ENCODE peak calls at places on chromosomes 6 and 20, in six cellular contexts. Q is LoVo, I is small intestine, V is GM12892, D is erythroblast, K is midbrain. S is an unnamed sample.

GRCh38 chr20:61301995-61302525 is 50.0 kb downstream of the CDH4 start:
- DNase-seq in Q (no peak), D (no peak), V (no peak), I (no peak), K (no peak), S (no peak)

GRCh38 chr20:63071541-63072181 is 64.9 kb upstream of the BHLHE23 start:
- DNase-seq in I (no peak), D (peak), Q (no peak), K (no peak), V (no peak), S (peak)

GRCh38 chr20:58854638-58855471 is 2.3 kb downstream of the GNAS start:
- DNase-seq in I (no peak), K (no peak), V (no peak), Q (no peak), D (no peak), S (no peak)

GRCh38 chr6:115468272-115469005 is 592.3 kb downstream of the FRK start:
- DNase-seq in D (no peak), Q (no peak), V (no peak), I (no peak), K (no peak), S (no peak)

GRCh38 chr20:52168116-52168515 is 23.5 kb downstream of the ZFP64 start:
- DNase-seq in I (no peak), Q (no peak), V (no peak), K (no peak), D (no peak), S (no peak)

GRCh38 chr6:5540375-5540774 is 279.1 kb downstream of the FARS2 start:
- DNase-seq in I (no peak), V (no peak), D (no peak), Q (no peak), K (no peak), S (no peak)

GRCh38 chr6:74735304-74735703 is 470.5 kb downstream of the COL12A1 start:
- DNase-seq in I (no peak), V (no peak), Q (no peak), K (no peak), D (no peak), S (no peak)

GRCh38 chr6:17354700-17355403 is 38.5 kb upstream of the CAP2 start:
- DNase-seq in D (no peak), V (no peak), I (peak), Q (peak), K (no peak), S (no peak)

GRCh38 chr6:167930300-167930699 is 67.2 kb upstream of the KIF25 start:
- DNase-seq in D (no peak), I (no peak), V (no peak), Q (peak), K (no peak), S (no peak)

GRCh38 chr20:1178103-1178502 is 6.7 kb downstream of the TMEM74B start:
- DNase-seq in I (no peak), V (no peak), Q (no peak), D (no peak), K (no peak), S (no peak)

GRCh38 chr20:16479666-16480065 is 93.6 kb downstream of the KIF16B start:
- DNase-seq in I (no peak), D (no peak), V (no peak), Q (no peak), K (no peak), S (no peak)

GRCh38 chr6:26126394-26127221 is 39.4 kb downstream of the HFE start:
- DNase-seq in I (peak), D (no peak), Q (no peak), V (no peak), K (no peak), S (no peak)

GRCh38 chr6:78611886-78612480 is 255.4 kb upstream of the IRAK1BP1 start:
- DNase-seq in V (no peak), D (peak), Q (peak), I (no peak), K (no peak), S (no peak)

GRCh38 chr6:12892201-12892600 is 175.6 kb downstream of the PHACTR1 start:
- DNase-seq in V (no peak), D (no peak), I (no peak), Q (no peak), K (no peak), S (no peak)

GRCh38 chr6:73739097-73739496 is 43.1 kb downstream of the CD109 start:
- DNase-seq in K (peak), V (no peak), Q (peak), I (peak), D (peak), S (no peak)

GRCh38 chr6:141925001-141925400 is 207.7 kb upstream of the GJE1 start:
- DNase-seq in Q (no peak), K (no peak), D (no peak), V (no peak), I (no peak), S (no peak)

GRCh38 chr6:4905858-4906257 is 98.0 kb downstream of the RPP40 start:
- DNase-seq in D (no peak), V (no peak), Q (no peak), I (peak), K (no peak), S (no peak)

GRCh38 chr6:34926655-34927054 is 37.6 kb downstream of the ANKS1A start:
- DNase-seq in V (no peak), D (no peak), Q (no peak), K (no peak), I (no peak), S (no peak)

GRCh38 chr20:63090682-63091571 is 84.2 kb upstream of the BHLHE23 start:
- DNase-seq in Q (no peak), K (no peak), I (no peak), V (no peak), D (no peak), S (no peak)

GRCh38 chr6:163408352-163408991 is 6.0 kb upstream of the QKI start:
- DNase-seq in D (no peak), Q (peak), K (no peak), I (no peak), V (no peak), S (no peak)

GRCh38 chr6:80438728-80439127 is 332.3 kb downstream of the BCKDHB start:
- DNase-seq in V (no peak), Q (peak), D (no peak), I (peak), K (no peak), S (no peak)

GRCh38 chr6:118892248-118893094 is 1.5 kb upstream of the ASF1A start:
- DNase-seq in D (peak), V (no peak), Q (no peak), K (peak), I (no peak), S (no peak)

GRCh38 chr6:88982720-88983119 is 19.3 kb upstream of the RNGTT start:
- DNase-seq in I (peak), K (peak), D (peak), Q (peak), V (peak), S (peak)

GRCh38 chr6:125140808-125141207 is 12.8 kb upstream of the TPD52L1 start:
- DNase-seq in K (no peak), D (no peak), I (no peak), V (no peak), Q (no peak), S (no peak)

GRCh38 chr6:5305968-5306626 is 44.8 kb downstream of the FARS2 start:
- DNase-seq in Q (no peak), K (no peak), V (no peak), D (no peak), I (peak), S (no peak)

GRCh38 chr20:12970372-12970821 is 38.4 kb upstream of the SPTLC3 start:
- DNase-seq in I (peak), D (no peak), Q (peak), V (no peak), K (peak), S (no peak)

GRCh38 chr20:6075428-6076219 is 21.8 kb upstream of the LRRN4 start:
- DNase-seq in V (no peak), Q (no peak), I (peak), K (no peak), D (peak), S (no peak)

GRCh38 chr20:34529742-34530141 is 13.5 kb downstream of the DYNLRB1 start:
- DNase-seq in Q (no peak), K (no peak), V (no peak), D (no peak), I (no peak), S (no peak)

GRCh38 chr6:22590423-22590822 is 21.1 kb downstream of the HDGFL1 start:
- DNase-seq in Q (no peak), D (no peak), K (no peak), V (no peak), I (peak), S (no peak)

GRCh38 chr6:159969204-159969912 is 476 bp downstream of the IGF2R start:
- DNase-seq in K (no peak), Q (peak), I (peak), V (no peak), D (peak), S (no peak)

GRCh38 chr6:11350294-11350693 is 117.8 kb upstream of the NEDD9 start:
- DNase-seq in V (no peak), Q (no peak), I (no peak), D (no peak), K (no peak), S (no peak)

GRCh38 chr20:59994697-59995122 is 36.5 kb downstream of the CDH26 start:
- DNase-seq in V (no peak), Q (peak), D (no peak), I (peak), K (no peak), S (no peak)

GRCh38 chr6:3081965-3082364 is 13.7 kb downstream of the RIPK1 start:
- DNase-seq in D (no peak), Q (no peak), V (no peak), K (no peak), I (no peak), S (no peak)

GRCh38 chr20:24870876-24871275 is 78.2 kb upstream of the CST7 start:
- DNase-seq in Q (no peak), V (no peak), K (no peak), I (no peak), D (no peak), S (no peak)

GRCh38 chr20:37903317-37904007 is 535 bp downstream of the VSTM2L start:
- DNase-seq in D (no peak), V (no peak), I (no peak), Q (no peak), K (no peak), S (no peak)

GRCh38 chr6:128516514-128516898 is 3.9 kb downstream of the PTPRK start:
- DNase-seq in I (peak), D (no peak), K (no peak), Q (peak), V (no peak), S (no peak)

GRCh38 chr20:44204156-44204831 is 6.3 kb downstream of the OSER1 start:
- DNase-seq in I (peak), Q (peak), D (peak), V (no peak), K (no peak), S (no peak)

GRCh38 chr20:9066196-9066595 is 2.7 kb upstream of the PLCB4 start:
- DNase-seq in Q (no peak), K (no peak), V (no peak), D (no peak), I (no peak), S (no peak)

S was measured in GM19239.